ENCODE peak calls at places on chromosomes 11 and 22, in five cellular contexts. M is PC-3, V is OCI-LY7, H is body of pancreas, Q is HFF-Myc. I is an unnamed sample.

GRCh38 chr11:3834349-3835099 is 6.2 kb downstream of the RHOG start:
- DNase-seq in M (no peak), V (peak), H (peak), Q (no peak), I (no peak)

GRCh38 chr11:6622261-6623171 is 3.3 kb upstream of the TPP1 start:
- DNase-seq in M (no peak), V (peak), H (no peak), Q (no peak), I (peak)

GRCh38 chr11:61290905-61291690 is 4.0 kb downstream of the VWCE start:
- DNase-seq in M (no peak), V (no peak), H (no peak), Q (no peak), I (no peak)

GRCh38 chr11:201936-202335 is 5.3 kb downstream of the BET1L start:
- DNase-seq in M (no peak), V (no peak), H (no peak), Q (no peak), I (no peak)

GRCh38 chr11:40054631-40055030 is 1404.8 kb downstream of the LRRC4C start:
- DNase-seq in M (no peak), V (no peak), H (no peak), Q (no peak), I (no peak)

GRCh38 chr22:23181763-23182288 is 1.5 kb downstream of the BCR start:
- DNase-seq in M (no peak), V (no peak), H (no peak), Q (no peak), I (no peak)

GRCh38 chr22:37817705-37818311 is 5.4 kb upstream of the GALR3 start:
- DNase-seq in M (peak), V (peak), H (peak), Q (peak), I (no peak)

GRCh38 chr11:118673361-118674093 is 5.9 kb downstream of the TREH start:
- DNase-seq in M (no peak), V (no peak), H (no peak), Q (no peak), I (peak)

GRCh38 chr11:1391165-1392010 is 1.7 kb downstream of the BRSK2 start:
- DNase-seq in M (no peak), V (no peak), H (peak), Q (no peak), I (no peak)

GRCh38 chr11:30811226-30811625 is 225.1 kb upstream of the MPPED2 start:
- DNase-seq in M (no peak), V (no peak), H (no peak), Q (no peak), I (no peak)

GRCh38 chr11:71198141-71198822 is 54.1 kb downstream of the SHANK2 start:
- DNase-seq in M (no peak), V (no peak), H (no peak), Q (no peak), I (no peak)

GRCh38 chr11:438101-438844 is 3.5 kb downstream of the ANO9 start:
- DNase-seq in M (no peak), V (no peak), H (no peak), Q (no peak), I (no peak)

GRCh38 chr11:75826463-75827220 is 11.6 kb downstream of the UVRAG start:
- DNase-seq in M (no peak), V (no peak), H (no peak), Q (no peak), I (no peak)

GRCh38 chr22:33677536-33677935 is 242.7 kb downstream of the LARGE1 start:
- DNase-seq in M (no peak), V (no peak), H (no peak), Q (no peak), I (no peak)

GRCh38 chr11:120807414-120808150 is 216.3 kb upstream of the TBCEL start:
- DNase-seq in M (peak), V (no peak), H (no peak), Q (peak), I (no peak)

GRCh38 chr22:41425704-41426365 is 20.8 kb downstream of the TOB2 start:
- DNase-seq in M (no peak), V (no peak), H (no peak), Q (no peak), I (no peak)

GRCh38 chr22:31244044-31244942 is 32.2 kb downstream of the LIMK2 start:
- DNase-seq in M (peak), V (no peak), H (no peak), Q (no peak), I (no peak)

GRCh38 chr22:38109391-38110000 is 988 bp downstream of the BAIAP2L2 start:
- DNase-seq in M (no peak), V (peak), H (no peak), Q (no peak), I (no peak)

GRCh38 chr11:46296520-46297448 is 19.3 kb downstream of the CREB3L1 start:
- DNase-seq in M (peak), V (no peak), H (peak), Q (peak), I (no peak)

GRCh38 chr11:81995907-81996306 is 737.8 kb downstream of the FAM181B start:
- DNase-seq in M (no peak), V (no peak), H (no peak), Q (no peak), I (no peak)

GRCh38 chr22:50612715-50613221 is 12.2 kb downstream of the MAPK8IP2 start:
- DNase-seq in M (no peak), V (peak), H (no peak), Q (no peak), I (no peak)

GRCh38 chr11:110249066-110249465 is 47.3 kb downstream of the RDX start:
- DNase-seq in M (peak), V (no peak), H (no peak), Q (no peak), I (no peak)

GRCh38 chr11:68950268-68950667 is 30.5 kb downstream of the MRGPRD start:
- DNase-seq in M (peak), V (peak), H (no peak), Q (peak), I (no peak)

GRCh38 chr11:32833921-32834320 is 4.2 kb downstream of the PRRG4 start:
- DNase-seq in M (no peak), V (no peak), H (no peak), Q (no peak), I (no peak)

GRCh38 chr11:69394902-69395690 is 86.4 kb upstream of the LINC01488 start:
- DNase-seq in M (no peak), V (no peak), H (no peak), Q (no peak), I (peak)

GRCh38 chr11:115193931-115194797 is 310.1 kb downstream of the CADM1 start:
- DNase-seq in M (no peak), V (peak), H (no peak), Q (no peak), I (no peak)

GRCh38 chr11:125566235-125566634 is 3.0 kb upstream of the EI24 start:
- DNase-seq in M (no peak), V (no peak), H (no peak), Q (no peak), I (no peak)

GRCh38 chr11:61737636-61738386 is 14.6 kb upstream of the MYRF start:
- DNase-seq in M (no peak), V (no peak), H (no peak), Q (no peak), I (no peak)

GRCh38 chr11:119484741-119485605 is 62.0 kb upstream of the THY1 start:
- DNase-seq in M (no peak), V (peak), H (no peak), Q (no peak), I (peak)

GRCh38 chr11:115390441-115390840 is 113.8 kb downstream of the CADM1 start:
- DNase-seq in M (no peak), V (peak), H (no peak), Q (no peak), I (no peak)

GRCh38 chr11:67371199-67371548 is 2.2 kb downstream of the CLCF1 start:
- DNase-seq in M (no peak), V (no peak), H (no peak), Q (no peak), I (no peak)

GRCh38 chr11:45391168-45391850 is 105.2 kb upstream of the SYT13 start:
- DNase-seq in M (no peak), V (no peak), H (no peak), Q (no peak), I (no peak)

GRCh38 chr11:128857341-128857740 is 9.8 kb downstream of the KCNJ1 start:
- DNase-seq in M (no peak), V (no peak), H (no peak), Q (no peak), I (no peak)

GRCh38 chr11:31887180-31887579 is 76.1 kb upstream of the PAX6 start:
- DNase-seq in M (peak), V (no peak), H (no peak), Q (no peak), I (no peak)

GRCh38 chr11:43866969-43867368 is 13.7 kb upstream of the ALKBH3 start:
- DNase-seq in M (no peak), V (no peak), H (no peak), Q (no peak), I (no peak)

GRCh38 chr11:81839016-81839415 is 894.6 kb downstream of the FAM181B start:
- DNase-seq in M (no peak), V (no peak), H (no peak), Q (no peak), I (no peak)

GRCh38 chr11:66818231-66818955 is 24.8 kb upstream of the RCE1 start:
- DNase-seq in M (no peak), V (no peak), H (no peak), Q (no peak), I (no peak)

GRCh38 chr11:13316528-13316961 is 39.0 kb downstream of the BMAL1 start:
- DNase-seq in M (peak), V (no peak), H (peak), Q (peak), I (no peak)

GRCh38 chr11:94309757-94310156 is 5.4 kb downstream of the IZUMO1R start:
- DNase-seq in M (peak), V (no peak), H (no peak), Q (no peak), I (no peak)

DNA sequence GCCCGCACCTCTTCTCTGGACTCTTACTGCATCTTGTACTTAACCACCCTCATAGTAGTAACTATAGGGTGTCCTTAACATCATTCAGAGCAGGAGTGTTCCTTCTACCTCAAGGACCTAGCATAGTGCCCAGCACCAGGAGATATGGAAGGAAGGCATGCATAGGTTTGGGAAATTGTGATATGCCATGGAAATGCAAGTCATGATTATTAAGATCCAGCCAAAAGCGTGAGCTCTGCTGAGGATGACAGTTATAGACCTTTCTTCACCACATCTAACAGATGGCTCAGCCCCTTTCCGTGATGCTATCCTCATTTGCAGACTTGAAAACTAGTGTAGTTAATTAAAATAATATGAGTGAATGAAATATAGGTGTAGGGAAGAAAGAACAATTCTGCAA is 746.1 kb downstream of the NTM start:
- DNase-seq in M (no peak), V (no peak), H (no peak), Q (no peak), I (no peak)
- H3K4me3 ChIP-seq in M (no peak), V (no peak), H (no peak), Q (no peak), I (no peak)

GRCh38 chr22:28710112-28710888 is 30.7 kb upstream of the TTC28 start:
- DNase-seq in M (peak), V (no peak), H (no peak), Q (peak), I (no peak)
- H3K4me3 ChIP-seq in M (peak), V (no peak), H (no peak), Q (no peak), I (no peak)

GRCh38 chr22:46611189-46611588 is 9.0 kb upstream of the GRAMD4 start:
- DNase-seq in M (no peak), V (no peak), H (no peak), Q (no peak), I (no peak)
- H3K4me3 ChIP-seq in M (no peak), V (no peak), H (no peak), Q (no peak), I (no peak)

DNA sequence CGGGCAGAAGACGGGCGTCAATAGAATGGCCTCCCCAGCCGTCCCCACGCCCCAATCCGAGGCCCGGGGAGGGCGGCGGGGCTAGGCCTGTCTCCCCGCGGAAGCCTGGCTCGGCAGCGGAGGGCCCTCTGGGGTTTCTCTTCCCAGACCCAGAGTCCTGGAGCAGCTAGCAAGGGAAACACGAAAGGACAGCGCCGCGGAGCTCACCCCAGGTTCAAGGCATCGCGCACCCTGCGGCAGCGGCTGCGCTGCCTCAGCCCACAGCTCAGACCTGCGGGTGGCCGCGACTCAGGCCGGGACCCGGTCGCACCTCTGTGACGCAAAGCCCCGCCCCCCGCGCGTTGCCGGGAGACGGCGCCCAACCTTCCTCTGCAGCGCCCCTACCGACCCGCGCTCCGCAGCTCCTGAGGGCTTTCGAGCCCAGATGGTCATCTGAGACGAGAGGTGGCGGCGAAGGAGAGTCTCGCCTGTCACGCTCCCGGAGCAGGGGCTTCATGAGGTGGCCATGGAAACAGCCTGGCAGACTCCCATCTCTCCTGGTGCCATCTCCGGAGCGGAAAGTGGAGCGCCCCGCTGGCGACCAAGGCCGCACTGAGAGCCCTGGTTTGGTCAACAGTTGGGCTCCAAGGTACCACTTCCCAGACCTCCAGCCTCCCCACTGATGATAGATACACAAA is at the start of gene RNF141:
- DNase-seq in M (peak), V (peak), H (peak), Q (peak), I (peak)
- H3K4me3 ChIP-seq in M (peak), V (peak), H (peak), Q (peak), I (peak)

DNA sequence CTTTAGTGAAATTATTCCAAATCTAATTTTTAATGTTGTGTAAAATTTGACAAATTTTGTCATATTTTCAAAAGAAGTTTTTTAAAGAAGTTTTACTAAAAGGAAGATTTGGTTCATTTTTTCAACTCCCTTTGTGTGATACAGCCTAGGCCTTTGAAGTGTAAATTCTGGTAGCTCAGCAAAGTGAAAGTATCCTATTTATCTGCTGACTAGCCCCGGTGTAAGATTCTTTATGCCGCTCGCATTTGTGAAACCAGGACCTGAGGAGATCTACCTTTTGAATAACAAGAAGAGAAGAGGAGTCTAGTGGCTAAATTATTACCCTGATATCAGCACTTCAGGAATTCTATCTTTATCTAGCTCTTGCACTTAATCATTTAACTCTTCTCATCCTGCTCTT is 177.4 kb downstream of the JRKL start:
- DNase-seq in M (no peak), V (no peak), H (no peak), Q (no peak), I (no peak)
- H3K4me3 ChIP-seq in M (no peak), V (no peak), H (no peak), Q (no peak), I (no peak)

GRCh38 chr11:57427692-57428082 is 766 bp upstream of the SLC43A3 start:
- DNase-seq in M (no peak), V (no peak), H (peak), Q (no peak), I (no peak)
- H3K4me3 ChIP-seq in M (no peak), V (no peak), H (no peak), Q (peak), I (no peak)

GRCh38 chr22:42685941-42686666 is 34.6 kb downstream of the A4GALT start:
- DNase-seq in M (no peak), V (no peak), H (no peak), Q (no peak), I (no peak)
- H3K4me3 ChIP-seq in M (no peak), V (no peak), H (no peak), Q (no peak), I (no peak)

GRCh38 chr11:7905961-7906429 is 25.1 kb downstream of the OR10A6 start:
- DNase-seq in M (peak), V (no peak), H (no peak), Q (no peak), I (peak)

GRCh38 chr11:7907121-7907520 is 23.9 kb downstream of the OR10A6 start:
- DNase-seq in M (no peak), V (no peak), H (no peak), Q (no peak), I (no peak)

GRCh38 chr11:7904910-7905309 is 26.2 kb downstream of the OR10A6 start:
- DNase-seq in M (peak), V (no peak), H (no peak), Q (no peak), I (no peak)

GRCh38 chr11:7906481-7906880 is 24.6 kb downstream of the OR10A6 start:
- DNase-seq in M (peak), V (no peak), H (no peak), Q (no peak), I (no peak)

DNA sequence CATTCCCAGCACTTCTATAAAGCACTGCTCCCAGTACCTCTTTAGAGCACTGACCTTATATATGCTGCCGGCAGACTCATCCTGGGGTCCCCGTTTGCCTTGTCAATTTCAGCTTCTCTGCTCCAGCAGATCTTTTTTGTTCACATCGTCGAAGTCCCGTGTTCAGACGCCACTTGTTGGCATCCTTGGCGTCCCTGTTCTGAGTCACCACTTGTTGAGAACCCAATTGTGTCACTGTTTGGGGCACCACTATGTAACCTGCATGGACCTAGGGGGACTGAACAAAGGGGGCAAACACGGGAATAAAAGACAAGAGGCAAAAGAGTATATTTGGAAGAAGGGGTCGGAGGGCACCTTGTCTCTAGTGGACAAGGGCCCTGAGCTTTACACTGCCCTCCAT is 25.5 kb downstream of the OR10A6 start:
- DNase-seq in M (no peak), V (no peak), H (no peak), Q (no peak), I (no peak)
- H3K4me3 ChIP-seq in M (peak), V (no peak), H (no peak), Q (no peak), I (peak)

I was measured in RWPE2.